ENCODE peak calls at places on chromosomes 11 and 22, in seven cellular contexts. D is transverse colon, Q is H1, H is mammary epithelial cell, M is testis, L is omental fat pad, E is dorsolateral prefrontal cortex. X is an unnamed sample.

GRCh38 chr11:35662061-35662648 is 420 bp upstream of the TRIM44 start:
- DNase-seq in H (no peak), M (no peak), L (no peak), E (no peak), D (peak), Q (no peak), X (no peak)

GRCh38 chr11:134976540-134976939 is 564.5 kb upstream of the B3GAT1 start:
- DNase-seq in E (no peak), D (peak), Q (no peak), M (no peak), H (no peak), L (no peak), X (no peak)

GRCh38 chr22:19759459-19759993 is 1.1 kb upstream of the TBX1 start:
- DNase-seq in Q (no peak), D (no peak), M (no peak), L (no peak), E (no peak), H (no peak), X (no peak)

GRCh38 chr22:24120029-24120428 is 61.3 kb upstream of the SUSD2 start:
- DNase-seq in L (no peak), D (no peak), M (no peak), Q (no peak), H (no peak), E (no peak), X (no peak)

GRCh38 chr11:22668005-22668796 is 1.8 kb downstream of the GAS2 start:
- DNase-seq in L (no peak), M (no peak), D (no peak), Q (no peak), H (no peak), E (no peak), X (no peak)

GRCh38 chr11:112469376-112469775 is 208.7 kb upstream of the PLET1 start:
- DNase-seq in E (no peak), H (no peak), L (no peak), Q (no peak), M (no peak), D (no peak), X (no peak)

GRCh38 chr11:576791-577610 is 731 bp downstream of the PHRF1 start:
- DNase-seq in M (no peak), E (no peak), H (no peak), Q (no peak), D (no peak), L (no peak), X (no peak)

GRCh38 chr11:128135451-128135850 is 451.9 kb downstream of the ETS1 start:
- DNase-seq in M (no peak), H (peak), Q (no peak), D (no peak), L (no peak), E (no peak), X (no peak)

GRCh38 chr22:27772370-27773235 is 29.0 kb downstream of the MN1 start:
- DNase-seq in H (no peak), D (no peak), L (no peak), M (no peak), E (no peak), Q (no peak), X (no peak)

GRCh38 chr11:119107538-119108150 is 500 bp downstream of the C2CD2L start:
- DNase-seq in H (no peak), E (no peak), M (no peak), L (no peak), Q (no peak), D (no peak), X (no peak)

GRCh38 chr22:37024339-37025157 is 5.0 kb downstream of the MPST start:
- DNase-seq in E (no peak), L (no peak), M (no peak), H (no peak), D (peak), Q (no peak), X (no peak)

GRCh38 chr22:48500481-48501230 is 1327.0 kb downstream of the BRD1 start:
- DNase-seq in H (no peak), D (no peak), M (no peak), Q (no peak), E (peak), L (no peak), X (no peak)

GRCh38 chr22:46012182-46012880 is 35.4 kb upstream of the WNT7B start:
- DNase-seq in Q (no peak), L (no peak), M (no peak), E (no peak), D (peak), H (no peak), X (no peak)

GRCh38 chr11:30107899-30108298 is 91.1 kb upstream of the KCNA4 start:
- DNase-seq in M (no peak), E (no peak), L (no peak), D (no peak), H (peak), Q (no peak), X (no peak)

GRCh38 chr11:14499178-14499559 is 442 bp downstream of the COPB1 start:
- DNase-seq in M (peak), Q (no peak), L (no peak), H (peak), E (peak), D (peak), X (no peak)

GRCh38 chr22:50182176-50183081 is 3.3 kb upstream of the TRABD start:
- DNase-seq in D (peak), H (no peak), E (no peak), M (no peak), Q (no peak), L (no peak), X (no peak)

GRCh38 chr22:23833911-23834317 is 4.9 kb downstream of the DERL3 start:
- DNase-seq in D (no peak), Q (no peak), L (no peak), M (no peak), H (no peak), E (no peak), X (no peak)

GRCh38 chr11:129992161-129992944 is 10.3 kb downstream of the PRDM10 start:
- DNase-seq in H (peak), D (peak), M (no peak), L (no peak), E (no peak), Q (no peak), X (peak)

GRCh38 chr11:96614846-96615245 is 225.0 kb downstream of the JRKL start:
- DNase-seq in E (no peak), D (no peak), H (no peak), M (peak), L (no peak), Q (no peak), X (no peak)

GRCh38 chr11:12523180-12523924 is 146.0 kb downstream of the PARVA start:
- DNase-seq in E (no peak), H (no peak), Q (no peak), L (no peak), D (no peak), M (no peak), X (no peak)

GRCh38 chr22:20114506-20115475 is 1.1 kb upstream of the RANBP1 start:
- DNase-seq in E (no peak), H (no peak), L (no peak), Q (no peak), D (no peak), M (no peak), X (no peak)

GRCh38 chr22:47842119-47842518 is 1079.7 kb downstream of the TBC1D22A start:
- DNase-seq in E (no peak), Q (no peak), L (no peak), M (no peak), D (no peak), H (no peak), X (no peak)

GRCh38 chr11:73141031-73141308 is 1.1 kb downstream of the FCHSD2 start:
- DNase-seq in M (peak), E (peak), Q (no peak), L (no peak), H (peak), D (no peak), X (peak)

GRCh38 chr11:92180664-92181251 is 43.9 kb upstream of the FAT3 start:
- DNase-seq in M (no peak), D (no peak), H (peak), E (no peak), Q (no peak), L (no peak), X (no peak)

GRCh38 chr11:102006835-102007566 is 40.2 kb upstream of the CFAP300 start:
- DNase-seq in E (no peak), H (no peak), M (no peak), L (no peak), Q (no peak), D (peak), X (no peak)

GRCh38 chr22:19815093-19815822 is 39.4 kb downstream of the GNB1L start:
- DNase-seq in H (no peak), L (no peak), Q (no peak), E (no peak), M (no peak), D (no peak), X (peak)

GRCh38 chr22:50731811-50732624 is 6.0 kb upstream of the ACR start:
- DNase-seq in M (peak), Q (no peak), H (peak), L (no peak), E (peak), D (peak), X (no peak)

GRCh38 chr11:45073575-45074225 is 72.7 kb upstream of the PRDM11 start:
- DNase-seq in E (no peak), L (no peak), M (no peak), H (no peak), Q (no peak), D (no peak), X (no peak)

GRCh38 chr11:3859373-3859881 is 4.0 kb downstream of the STIM1 start:
- DNase-seq in E (no peak), M (peak), H (no peak), D (peak), L (no peak), Q (no peak), X (no peak)

GRCh38 chr11:84901986-84902385 is 725.2 kb downstream of the DLG2 start:
- DNase-seq in M (peak), H (no peak), D (no peak), Q (no peak), L (no peak), E (no peak), X (no peak)

GRCh38 chr11:84899134-84899533 is 728.0 kb downstream of the DLG2 start:
- DNase-seq in M (no peak), L (no peak), H (no peak), D (no peak), E (no peak), Q (no peak), X (no peak)

GRCh38 chr11:84902445-84902844 is 724.7 kb downstream of the DLG2 start:
- DNase-seq in H (no peak), L (no peak), D (no peak), M (no peak), E (no peak), Q (no peak), X (no peak)

GRCh38 chr11:84894666-84895065 is 732.5 kb downstream of the DLG2 start:
- DNase-seq in M (no peak), H (no peak), Q (no peak), L (no peak), D (no peak), E (no peak), X (no peak)

DNA sequence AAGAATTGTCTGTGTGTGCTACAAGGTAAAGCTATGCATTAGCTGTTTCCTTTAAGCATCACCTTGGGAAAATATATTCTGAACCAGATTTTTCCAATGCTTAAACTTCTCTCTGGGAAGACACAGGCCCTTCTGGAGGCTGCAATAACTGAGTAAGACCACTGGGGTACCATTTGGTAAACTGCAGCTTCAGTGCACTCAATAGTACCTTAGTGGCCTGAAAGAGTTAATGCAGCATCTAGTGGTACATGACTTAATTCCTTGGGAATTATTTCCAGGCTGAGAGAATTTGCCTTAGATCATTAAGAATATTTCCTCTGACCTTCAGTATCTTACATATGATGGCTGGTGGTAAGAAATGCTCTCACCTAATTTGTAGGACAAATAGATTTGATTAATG is 727.4 kb downstream of the DLG2 start:
- DNase-seq in D (no peak), E (no peak), L (no peak), H (no peak), M (no peak), Q (no peak), X (no peak)
- TF ChIP-seq CTCF in D (no peak), E (no peak), L (no peak), H (no peak), M (no peak), Q (peak), X (no peak)

GRCh38 chr11:106132582-106133354 is 55.3 kb downstream of the AASDHPPT start:
- DNase-seq in H (no peak), D (no peak), M (no peak), E (no peak), Q (no peak), L (no peak), X (no peak)

GRCh38 chr11:106133529-106133928 is 56.1 kb downstream of the AASDHPPT start:
- DNase-seq in Q (no peak), L (no peak), D (no peak), M (no peak), H (no peak), E (no peak), X (no peak)

GRCh38 chr11:106131998-106132397 is 54.5 kb downstream of the AASDHPPT start:
- DNase-seq in D (no peak), M (no peak), H (no peak), L (no peak), E (no peak), Q (no peak), X (no peak)

GRCh38 chr11:106127604-106128003 is 50.1 kb downstream of the AASDHPPT start:
- DNase-seq in L (no peak), D (no peak), M (no peak), Q (no peak), H (no peak), E (no peak), X (no peak)

GRCh38 chr11:106128740-106129139 is 51.3 kb downstream of the AASDHPPT start:
- DNase-seq in D (no peak), M (no peak), H (no peak), L (no peak), Q (no peak), E (no peak), X (no peak)
- TF ChIP-seq CTCF in D (no peak), M (no peak), H (no peak), L (no peak), Q (no peak), E (no peak), X (no peak)

DNA sequence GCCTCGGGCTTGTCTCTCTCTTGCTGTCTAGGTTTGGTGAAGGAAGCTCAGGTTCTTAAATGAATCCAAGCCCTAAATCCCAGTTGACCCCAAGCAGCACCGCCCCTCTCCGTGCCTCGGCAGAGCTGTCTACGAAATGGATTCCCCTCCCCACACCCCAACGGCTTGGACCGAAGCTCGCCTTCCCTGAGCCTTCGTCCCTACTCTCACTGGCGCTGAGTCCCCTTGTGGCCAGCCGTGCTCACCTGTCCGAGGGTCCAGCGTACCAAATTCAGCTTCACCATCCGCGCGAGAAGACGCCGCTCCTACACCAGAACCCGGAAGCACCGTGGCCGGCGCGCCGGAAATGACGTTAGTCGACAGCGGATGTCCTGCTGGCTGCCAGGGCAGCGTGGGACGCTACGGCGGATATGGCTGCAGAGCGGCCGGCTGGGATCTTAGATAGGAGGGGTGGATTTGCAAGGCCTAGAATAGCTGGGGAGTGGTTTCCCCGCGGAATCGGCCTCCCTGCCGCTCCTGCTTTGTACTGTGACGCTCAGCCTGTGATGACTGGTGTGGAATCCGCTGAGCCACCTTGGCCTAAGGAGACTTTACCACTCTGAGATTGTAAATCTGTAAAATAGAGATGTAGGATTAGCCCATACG is at the start of gene TFIP11:
- DNase-seq in L (peak), M (peak), E (peak), H (peak), D (peak), Q (peak), X (peak)
- TF ChIP-seq CTCF in L (no peak), M (no peak), E (no peak), H (no peak), D (no peak), Q (peak), X (no peak)

GRCh38 chr11:16831281-16832192 is 93.1 kb downstream of the C11orf58 start:
- DNase-seq in Q (no peak), L (no peak), D (no peak), E (no peak), H (no peak), M (no peak), X (no peak)
- TF ChIP-seq CTCF in Q (no peak), L (no peak), D (no peak), E (no peak), H (no peak), M (no peak), X (no peak)

GRCh38 chr11:87740513-87740912 is 434.7 kb downstream of the RAB38 start:
- DNase-seq in H (no peak), M (no peak), E (no peak), L (no peak), D (no peak), Q (no peak), X (no peak)

GRCh38 chr11:87739766-87740165 is 435.5 kb downstream of the RAB38 start:
- DNase-seq in L (no peak), E (no peak), M (no peak), H (no peak), Q (no peak), D (no peak), X (no peak)

GRCh38 chr11:87740968-87741367 is 434.3 kb downstream of the RAB38 start:
- DNase-seq in M (no peak), Q (no peak), D (no peak), H (no peak), E (no peak), L (no peak), X (no peak)

DNA sequence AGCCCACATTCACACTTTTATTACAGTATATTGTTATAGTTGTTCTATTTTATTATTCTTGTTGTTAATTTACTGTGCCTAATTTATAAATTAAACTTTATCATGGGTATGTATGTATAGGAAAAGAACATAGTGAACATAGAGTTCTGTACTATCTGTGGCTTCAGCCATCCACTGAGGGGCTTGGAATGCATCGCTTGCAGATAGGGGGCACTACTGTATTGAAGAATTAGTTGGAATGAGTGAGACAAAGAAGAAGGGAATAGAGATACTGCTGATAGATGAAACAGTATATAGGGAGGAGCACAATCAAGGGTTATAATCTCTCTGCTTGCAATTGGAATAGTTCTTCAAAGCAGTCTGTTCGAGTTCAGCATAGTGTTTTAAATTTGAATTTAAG is 432.2 kb downstream of the RAB38 start:
- DNase-seq in D (no peak), H (no peak), M (no peak), L (no peak), Q (no peak), E (no peak), X (no peak)
- TF ChIP-seq CTCF in D (no peak), H (no peak), M (no peak), L (no peak), Q (peak), E (peak), X (no peak)

GRCh38 chr11:7299393-7299792 is 47.7 kb downstream of the SYT9 start:
- DNase-seq in Q (no peak), D (no peak), E (no peak), L (no peak), H (no peak), M (no peak), X (no peak)
- TF ChIP-seq CTCF in Q (no peak), D (no peak), E (no peak), L (no peak), H (no peak), M (no peak), X (no peak)

GRCh38 chr11:66418168-66418985 is 2.5 kb upstream of the NPAS4 start:
- DNase-seq in Q (peak), D (peak), E (peak), H (peak), L (peak), M (peak), X (peak)
- TF ChIP-seq CTCF in Q (peak), D (peak), E (no peak), H (peak), L (no peak), M (peak), X (peak)

GRCh38 chr11:31643831-31644230 is 134.3 kb downstream of the ELP4 start:
- DNase-seq in Q (no peak), E (no peak), M (no peak), D (no peak), H (no peak), L (no peak), X (no peak)

GRCh38 chr11:31636983-31637382 is 127.4 kb downstream of the ELP4 start:
- DNase-seq in E (no peak), Q (no peak), L (no peak), D (no peak), M (no peak), H (no peak), X (no peak)

GRCh38 chr11:31640611-31641010 is 131.0 kb downstream of the ELP4 start:
- DNase-seq in D (no peak), E (no peak), H (no peak), L (no peak), Q (no peak), M (no peak), X (no peak)

GRCh38 chr11:31645747-31646146 is 136.2 kb downstream of the ELP4 start:
- DNase-seq in H (peak), D (no peak), L (no peak), E (no peak), M (no peak), Q (no peak), X (no peak)

GRCh38 chr11:31641477-31642062 is 132.0 kb downstream of the ELP4 start:
- DNase-seq in L (no peak), E (no peak), D (peak), Q (peak), H (no peak), M (peak), X (no peak)
- TF ChIP-seq CTCF in L (no peak), E (peak), D (peak), Q (peak), H (peak), M (no peak), X (peak)

X was measured in osteocyte.